ENCODE peak calls at places on chromosome 1, in eight cellular contexts. I, Z, Q, C, T, G, P and L are unnamed samples.

GRCh38 chr1:219020386-219020785 is 153.3 kb upstream of the LYPLAL1 start:
- DNase-seq in I (peak), Z (peak), Q (no peak), C (no peak), T (no peak), G (no peak), P (no peak), L (no peak)

GRCh38 chr1:47686731-47687617 is 249.1 kb downstream of the FOXD2 start:
- DNase-seq in I (no peak), Z (peak), Q (no peak), C (no peak), T (no peak), G (no peak), P (no peak), L (no peak)

GRCh38 chr1:154441241-154441888 is 36.2 kb downstream of the IL6R start:
- DNase-seq in I (no peak), Z (no peak), Q (no peak), C (no peak), T (no peak), G (no peak), P (no peak), L (no peak)

GRCh38 chr1:115426990-115427389 is 88.9 kb upstream of the NGF start:
- DNase-seq in I (no peak), Z (no peak), Q (no peak), C (no peak), T (no peak), G (no peak), P (no peak), L (no peak)

GRCh38 chr1:178361847-178362246 is 134.9 kb downstream of the CLEC20A start:
- DNase-seq in I (no peak), Z (no peak), Q (no peak), C (no peak), T (no peak), G (no peak), P (no peak), L (no peak)

GRCh38 chr1:210231846-210232523 is 611 bp upstream of the SERTAD4 start:
- DNase-seq in I (peak), Z (peak), Q (no peak), C (no peak), T (no peak), G (no peak), P (no peak), L (peak)

GRCh38 chr1:62515055-62515454 is 78.2 kb downstream of the USP1 start:
- DNase-seq in I (no peak), Z (peak), Q (no peak), C (no peak), T (no peak), G (no peak), P (no peak), L (no peak)

GRCh38 chr1:62962794-62963776 is 179.2 kb downstream of the ATG4C start:
- DNase-seq in I (peak), Z (peak), Q (peak), C (peak), T (peak), G (no peak), P (no peak), L (no peak)

GRCh38 chr1:36134805-36135339 is 9.8 kb upstream of the COL8A2 start:
- DNase-seq in I (peak), Z (no peak), Q (peak), C (peak), T (no peak), G (no peak), P (no peak), L (peak)

GRCh38 chr1:91826248-91826647 is 59.7 kb downstream of the TGFBR3 start:
- DNase-seq in I (no peak), Z (no peak), Q (no peak), C (no peak), T (no peak), G (no peak), P (no peak), L (no peak)

GRCh38 chr1:87369736-87370135 is 41.1 kb downstream of the LMO4 start:
- DNase-seq in I (no peak), Z (no peak), Q (no peak), C (no peak), T (no peak), G (no peak), P (no peak), L (no peak)

GRCh38 chr1:10777749-10778574 is 18.5 kb downstream of the CASZ1 start:
- DNase-seq in I (no peak), Z (no peak), Q (no peak), C (no peak), T (no peak), G (no peak), P (no peak), L (no peak)

GRCh38 chr1:235411489-235412486 is 44.6 kb downstream of the TBCE start:
- DNase-seq in I (peak), Z (no peak), Q (no peak), C (no peak), T (no peak), G (no peak), P (no peak), L (no peak)

GRCh38 chr1:73472810-73473209 is 725.2 kb downstream of the LRRIQ3 start:
- DNase-seq in I (no peak), Z (no peak), Q (no peak), C (no peak), T (no peak), G (no peak), P (no peak), L (no peak)

GRCh38 chr1:224106568-224107281 is 7.2 kb upstream of the FBXO28 start:
- DNase-seq in I (peak), Z (peak), Q (no peak), C (no peak), T (peak), G (peak), P (no peak), L (peak)

GRCh38 chr1:58722967-58723366 is 23.1 kb upstream of the MYSM1 start:
- DNase-seq in I (no peak), Z (peak), Q (no peak), C (no peak), T (no peak), G (no peak), P (no peak), L (no peak)

GRCh38 chr1:217660353-217661062 is 29.4 kb downstream of the SPATA17 start:
- DNase-seq in I (peak), Z (peak), Q (no peak), C (no peak), T (peak), G (no peak), P (no peak), L (peak)

GRCh38 chr1:147611021-147611426 is 59.3 kb downstream of the ACP6 start:
- DNase-seq in I (no peak), Z (no peak), Q (no peak), C (no peak), T (no peak), G (no peak), P (no peak), L (no peak)

GRCh38 chr1:149848811-149849210 is 50.6 kb upstream of the BOLA1 start:
- DNase-seq in I (peak), Z (peak), Q (no peak), C (no peak), T (no peak), G (no peak), P (no peak), L (no peak)

GRCh38 chr1:84689514-84690396 is 506 bp downstream of the SSX2IP start:
- DNase-seq in I (peak), Z (peak), Q (peak), C (peak), T (no peak), G (no peak), P (no peak), L (no peak)

GRCh38 chr1:155137129-155137528 is 1.5 kb downstream of the SLC50A1 start:
- DNase-seq in I (no peak), Z (no peak), Q (no peak), C (no peak), T (no peak), G (no peak), P (no peak), L (no peak)

GRCh38 chr1:199084293-199084692 is 445.5 kb downstream of the PTPRC start:
- DNase-seq in I (no peak), Z (peak), Q (no peak), C (no peak), T (no peak), G (no peak), P (no peak), L (no peak)

GRCh38 chr1:237457573-237457972 is 415.6 kb downstream of the RYR2 start:
- DNase-seq in I (no peak), Z (no peak), Q (no peak), C (no peak), T (no peak), G (no peak), P (no peak), L (no peak)

GRCh38 chr1:214228976-214229375 is 52.0 kb upstream of the SMYD2 start:
- DNase-seq in I (no peak), Z (no peak), Q (no peak), C (peak), T (no peak), G (no peak), P (no peak), L (no peak)

GRCh38 chr1:221688488-221688843 is 53.4 kb downstream of the DUSP10 start:
- DNase-seq in I (no peak), Z (no peak), Q (no peak), C (no peak), T (no peak), G (no peak), P (no peak), L (no peak)

GRCh38 chr1:118201524-118201923 is 16.5 kb upstream of the SPAG17 start:
- DNase-seq in I (no peak), Z (no peak), Q (no peak), C (no peak), T (no peak), G (no peak), P (no peak), L (no peak)

GRCh38 chr1:63069214-63069613 is 253.2 kb upstream of the FOXD3 start:
- DNase-seq in I (no peak), Z (no peak), Q (no peak), C (no peak), T (no peak), G (no peak), P (no peak), L (no peak)

GRCh38 chr1:52204696-52205095 is 62.8 kb downstream of the ZFYVE9 start:
- DNase-seq in I (no peak), Z (peak), Q (no peak), C (no peak), T (no peak), G (no peak), P (no peak), L (no peak)

GRCh38 chr1:158095737-158096335 is 84.9 kb upstream of the CD1D start:
- DNase-seq in I (peak), Z (peak), Q (no peak), C (no peak), T (no peak), G (no peak), P (no peak), L (no peak)

GRCh38 chr1:23555949-23556640 is 3.2 kb downstream of the ID3 start:
- DNase-seq in I (peak), Z (peak), Q (no peak), C (no peak), T (no peak), G (peak), P (no peak), L (peak)